ENCODE peak calls at places on chromosomes 5 and 9, in five cellular contexts. F is right cardiac atrium; A is activated CD8-positive, alpha-beta T cell treated with anti-CD3 and anti-CD28 coated beads, Interleukin-2, amount 10 ng/mL, durations not matched to agents 7 days and 5 days; Q is right lobe of liver; S is cardiac septum. O is an unnamed sample.

GRCh38 chr9:93119953-93120845 is 13.9 kb downstream of the NINJ1 start:
- DNase-seq in F (peak; percentile 97), A (peak; percentile 68), Q (peak; percentile 96), S (peak; percentile 98), O (no peak)

GRCh38 chr9:131226226-131226625 is 50.1 kb downstream of the FAM78A start:
- DNase-seq in F (no peak), A (no peak), Q (no peak), S (no peak), O (no peak)

GRCh38 chr9:91138760-91139159 is 223.0 kb downstream of the AUH start:
- DNase-seq in F (no peak), A (no peak), Q (no peak), S (no peak), O (no peak)

GRCh38 chr5:7897014-7897600 is 28.2 kb downstream of the MTRR start:
- DNase-seq in F (peak; percentile 35), A (peak; percentile 30), Q (no peak), S (no peak), O (peak; percentile 60)

GRCh38 chr5:148887123-148887881 is 60.9 kb downstream of the ADRB2 start:
- DNase-seq in F (no peak), A (no peak), Q (no peak), S (no peak), O (no peak)

GRCh38 chr5:164073013-164073535 is 567.7 kb downstream of the MAT2B start:
- DNase-seq in F (no peak), A (no peak), Q (no peak), S (no peak), O (no peak)

GRCh38 chr9:83027153-83027867 is 35.6 kb downstream of the RASEF start:
- DNase-seq in F (no peak), A (no peak), Q (no peak), S (no peak), O (no peak)

GRCh38 chr9:115411993-115412452 is 294.1 kb upstream of the TNC start:
- DNase-seq in F (no peak), A (no peak), Q (no peak), S (no peak), O (no peak)

GRCh38 chr5:169637856-169638190 is 748 bp downstream of the DOCK2 start:
- DNase-seq in F (peak; percentile 58), A (peak; percentile 91), Q (peak; percentile 39), S (peak; percentile 81), O (no peak)

GRCh38 chr9:18208166-18209059 is 265.5 kb upstream of the ADAMTSL1 start:
- DNase-seq in F (peak; percentile 65), A (no peak), Q (peak; percentile 30), S (no peak), O (peak; percentile 48)

GRCh38 chr5:132459983-132460834 is 30.4 kb downstream of the IRF1 start:
- DNase-seq in F (no peak), A (no peak), Q (peak; percentile 61), S (peak; percentile 86), O (no peak)

GRCh38 chr5:98581416-98581999 is 192.0 kb upstream of the RGMB start:
- DNase-seq in F (peak; percentile 16), A (no peak), Q (no peak), S (no peak), O (no peak)

O was measured in WERI-Rb-1.